ENCODE peak calls at places on chromosomes 11 and 22, in nine cellular contexts. U is lower leg skin; R is GM20000; J is AG04450; K is globus pallidus; A is H9; W is right cardiac atrium; G is right lobe of liver; I is stimulated activated CD8-positive, alpha-beta memory T cell treated with anti-CD3 and anti-CD28 coated beads, Interleukin-15, amount 100 ng/mL, for 4 hours. V is an unnamed sample.
A peak's percentile ranks its signal among the peaks of the same experiment; 100 is the strongest.

GRCh38 chr11:17277024-17277584 is 565 bp downstream of the NUCB2 start:
- DNase-seq in R (peak; percentile 42), K (peak; percentile 37), W (no peak), J (no peak), G (no peak), A (no peak), U (no peak), I (peak; percentile 12), V (no peak)

GRCh38 chr22:20433686-20434241 is 3.9 kb downstream of the SCARF2 start:
- DNase-seq in J (no peak), U (no peak), K (no peak), A (no peak), R (no peak), W (no peak), I (no peak), G (no peak), V (no peak)

GRCh38 chr11:123231777-123232176 is 36.7 kb upstream of the CLMP start:
- DNase-seq in J (no peak), K (no peak), W (no peak), U (no peak), R (no peak), G (no peak), A (no peak), I (no peak), V (no peak)

GRCh38 chr11:115659061-115659963 is 155.1 kb upstream of the CADM1 start:
- DNase-seq in W (peak; percentile 39), R (no peak), G (no peak), I (no peak), J (no peak), A (peak; percentile 51), U (no peak), K (no peak), V (no peak)

GRCh38 chr11:62444271-62444833 is 25.5 kb downstream of the SCGB1A1 start:
- DNase-seq in J (peak; percentile 38), G (no peak), K (peak; percentile 79), U (peak; percentile 94), A (peak; percentile 36), W (peak; percentile 78), R (peak; percentile 45), I (no peak), V (peak; percentile 48)

GRCh38 chr22:19641254-19641982 is 72.9 kb upstream of the SEPTIN5 start:
- DNase-seq in W (no peak), K (no peak), R (no peak), U (peak; percentile 72), A (peak; percentile 88), I (no peak), G (no peak), J (no peak), V (no peak)

GRCh38 chr11:107819361-107820014 is 39.1 kb downstream of the SLC35F2 start:
- DNase-seq in A (no peak), W (no peak), K (no peak), G (no peak), I (no peak), U (no peak), J (no peak), R (no peak), V (no peak)

GRCh38 chr22:47449508-47450270 is 687.2 kb downstream of the TBC1D22A start:
- DNase-seq in R (no peak), W (no peak), A (no peak), G (no peak), J (no peak), U (no peak), K (no peak), I (no peak), V (no peak)

GRCh38 chr11:6413791-6414231 is 5.1 kb downstream of the APBB1 start:
- DNase-seq in K (no peak), A (no peak), I (peak; percentile 55), G (no peak), W (no peak), J (no peak), U (no peak), R (no peak), V (no peak)

V was measured in omental fat pad.